ENCODE peak calls at places on chromosomes 13 and 19, in four cellular contexts. U, Y, S and Z are unnamed samples.

GRCh38 chr13:84358601-84359000 is 476.3 kb upstream of the SLITRK1 start:
- DNase-seq in U (no peak), Y (no peak), S (no peak), Z (no peak)

GRCh38 chr13:23021921-23022320 is 158.9 kb upstream of the SGCG start:
- DNase-seq in U (no peak), Y (no peak), S (no peak), Z (no peak)

GRCh38 chr13:99124695-99125334 is 75.8 kb upstream of the UBAC2 start:
- DNase-seq in U (no peak), Y (no peak), S (peak; percentile 4), Z (peak; percentile 9)

GRCh38 chr19:32692727-32693061 is 1.1 kb downstream of the NUDT19 start:
- DNase-seq in U (no peak), Y (no peak), S (no peak), Z (no peak)

GRCh38 chr13:113949546-113949945 is 24.3 kb downstream of the C13orf46 start:
- DNase-seq in U (no peak), Y (peak; percentile 9), S (no peak), Z (no peak)

GRCh38 chr19:40576181-40576584 is 490 bp upstream of the SHKBP1 start:
- DNase-seq in U (no peak), Y (no peak), S (no peak), Z (no peak)

GRCh38 chr13:111924676-111925075 is 142.3 kb upstream of the SOX1 start:
- DNase-seq in U (no peak), Y (no peak), S (no peak), Z (no peak)

GRCh38 chr19:12838182-12838890 is at the start of gene MAST1:
- DNase-seq in U (no peak), Y (no peak), S (no peak), Z (no peak)

GRCh38 chr19:290539-291521 is at the start of gene PLPP2:
- DNase-seq in U (no peak), Y (no peak), S (no peak), Z (no peak)

GRCh38 chr13:98835156-98835555 is 82.7 kb upstream of the SLC15A1 start:
- DNase-seq in U (no peak), Y (no peak), S (no peak), Z (no peak)

GRCh38 chr13:100513987-100514670 is 74.5 kb downstream of the GGACT start:
- DNase-seq in U (no peak), Y (no peak), S (peak; percentile 47), Z (no peak)
- H3K4me3 ChIP-seq in U (no peak overlapping the region), Y (no peak overlapping the region), S (no peak overlapping the region), Z (no peak overlapping the region)

GRCh38 chr13:75432045-75432444 is 49.9 kb downstream of the TBC1D4 start:
- DNase-seq in U (no peak), Y (no peak), S (no peak), Z (peak; percentile 15)
- TF ChIP-seq CTCF in U (no peak), Y (no peak), S (no peak), Z (no peak)

GRCh38 chr13:20340136-20340758 is 108.1 kb upstream of the GJB6 start:
- DNase-seq in U (no peak), Y (no peak), S (peak; percentile 2), Z (no peak)
- H3K4me3 ChIP-seq in U (no peak overlapping the region), Y (peak overlapping the region; percentile 21), S (peak overlapping the region; percentile 19), Z (no peak overlapping the region)

DNA sequence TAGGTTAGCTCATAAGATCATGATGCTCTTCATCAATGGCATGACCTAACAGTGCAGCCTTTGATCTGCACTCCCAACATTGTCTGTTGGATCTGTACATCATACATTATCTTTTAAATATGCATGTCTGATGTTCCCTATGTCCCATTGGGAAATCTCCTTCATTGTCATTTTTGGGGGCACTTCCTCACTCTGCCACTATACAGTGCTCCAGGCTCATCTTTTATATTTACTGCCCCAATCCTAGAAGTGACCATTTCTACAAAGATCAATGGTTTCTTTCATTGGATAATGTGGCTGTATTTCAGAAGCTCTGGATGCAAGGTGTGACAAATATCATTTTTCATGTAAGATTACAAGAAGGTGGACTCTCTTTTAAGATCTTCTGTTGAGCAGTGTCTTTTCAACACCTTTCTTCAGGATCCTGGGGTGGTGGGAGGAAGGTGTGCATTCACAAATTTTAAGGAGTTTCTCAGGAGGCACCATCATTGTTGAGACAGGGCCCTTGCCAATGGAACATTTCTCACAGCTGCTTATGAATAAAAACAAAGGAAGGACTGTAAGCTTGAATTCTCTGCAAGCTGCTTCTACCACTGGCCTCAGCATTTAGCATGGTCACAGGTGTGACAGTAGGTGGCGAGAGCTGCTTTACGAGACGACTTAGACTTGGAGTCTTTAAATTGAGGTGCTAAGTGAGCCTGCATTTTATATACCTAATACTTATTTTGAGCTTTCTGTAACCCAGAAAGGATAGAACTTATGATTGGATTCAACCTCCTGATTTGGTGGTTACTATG is 403.0 kb downstream of the LMO7 start:
- DNase-seq in U (no peak), Y (no peak), S (no peak), Z (no peak)
- TF ChIP-seq CTCF in U (no peak), Y (no peak), S (peak; percentile 23), Z (no peak)

DNA sequence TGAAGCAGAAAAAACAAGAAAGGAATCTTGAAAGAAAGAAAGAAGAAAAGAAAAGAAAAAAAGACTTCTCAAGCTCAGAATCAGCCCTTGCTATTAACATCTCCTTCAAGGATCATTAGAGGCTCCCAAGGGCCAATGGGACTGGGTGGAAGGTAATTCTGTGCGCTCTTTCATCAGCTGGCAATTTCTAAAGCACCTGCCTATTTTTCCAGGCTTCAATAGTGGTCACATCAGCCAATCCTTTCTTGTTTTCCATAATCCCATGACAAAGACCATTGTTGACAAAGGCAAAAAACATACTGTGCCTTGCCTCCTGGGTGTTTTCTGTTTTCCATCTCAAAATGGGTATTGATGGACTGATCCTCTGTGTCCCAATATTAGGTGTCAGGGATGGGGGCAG is 88.2 kb upstream of the TSC22D1 start:
- DNase-seq in U (no peak), Y (no peak), S (no peak), Z (no peak)
- H3K4me3 ChIP-seq in U (no peak overlapping the region), Y (no peak overlapping the region), S (no peak overlapping the region), Z (no peak overlapping the region)